ENCODE peak calls at places on chromosomes 4 and X, in five cellular contexts. S, H, C, Q and D are unnamed samples.

GRCh38 chrX:134481339-134481738 is 21.4 kb downstream of the HPRT1 start:
- DNase-seq in S (no peak), Q (no peak), H (no peak), C (no peak), D (no peak)

GRCh38 chr4:17701146-17701859 is 80.1 kb downstream of the FAM184B start:
- DNase-seq in C (no peak), H (no peak), S (no peak), Q (no peak), D (no peak)

GRCh38 chr4:182339246-182339645 is 96.0 kb downstream of the TENM3 start:
- DNase-seq in Q (no peak), S (peak; percentile 1), C (no peak), H (no peak), D (no peak)

GRCh38 chr4:145852256-145852839 is 86.3 kb downstream of the ZNF827 start:
- DNase-seq in S (no peak), Q (no peak), C (peak; percentile 35), H (no peak), D (no peak)

GRCh38 chrX:2283111-2283847 is 217.5 kb downstream of the DHRSX start:
- DNase-seq in H (no peak), C (no peak), S (no peak), Q (no peak), D (no peak)

GRCh38 chrX:97672138-97672537 is 788.4 kb downstream of the RPA4 start:
- DNase-seq in C (no peak), S (no peak), H (no peak), Q (no peak), D (no peak)

GRCh38 chrX:150476183-150476699 is 92.2 kb upstream of the MTM1 start:
- DNase-seq in S (no peak), Q (no peak), H (no peak), C (peak; percentile 48), D (no peak)

GRCh38 chr4:16717266-16717970 is 181.0 kb downstream of the LDB2 start:
- DNase-seq in C (peak; percentile 48), Q (no peak), H (no peak), S (no peak), D (no peak)

GRCh38 chr4:142984871-142985585 is 138.9 kb upstream of the INPP4B start:
- DNase-seq in Q (no peak), C (peak; percentile 52), S (peak; percentile 21), H (no peak), D (no peak)

GRCh38 chr4:78622253-78622979 is 70.8 kb downstream of the ANXA3 start:
- DNase-seq in H (no peak), Q (no peak), C (peak; percentile 63), S (no peak), D (no peak)

GRCh38 chr4:14856076-14856926 is 146.0 kb upstream of the CPEB2 start:
- DNase-seq in C (peak; percentile 100), Q (no peak), H (no peak), S (peak; percentile 99), D (peak; percentile 65)

GRCh38 chr4:157172011-157172410 is 48.5 kb upstream of the GRIA2 start:
- DNase-seq in C (peak; percentile 56), Q (no peak), H (no peak), S (peak; percentile 9), D (no peak)

GRCh38 chr4:162700815-162701361 is 465.8 kb downstream of the NAF1 start:
- DNase-seq in Q (no peak), C (no peak), H (no peak), S (no peak), D (no peak)

GRCh38 chrX:25105251-25105650 is 89.5 kb upstream of the ARX start:
- DNase-seq in S (no peak), Q (no peak), C (no peak), H (no peak), D (no peak)

GRCh38 chr4:18454349-18454748 is 432.8 kb upstream of the LCORL start:
- DNase-seq in H (no peak), C (no peak), Q (no peak), S (no peak), D (no peak)

GRCh38 chrX:11375614-11376119 is 82.5 kb downstream of the AMELX start:
- DNase-seq in S (no peak), H (no peak), C (no peak), Q (no peak), D (no peak)

GRCh38 chr4:12446237-12446636 is 1017.5 kb upstream of the HS3ST1 start:
- DNase-seq in S (no peak), H (no peak), C (no peak), Q (no peak), D (no peak)

GRCh38 chrX:43446752-43447151 is 209.3 kb upstream of the MAOA start:
- DNase-seq in S (no peak), C (no peak), Q (no peak), H (no peak), D (no peak)

GRCh38 chr4:52551487-52551886 is 107.6 kb downstream of the USP46 start:
- DNase-seq in Q (no peak), C (no peak), S (no peak), H (no peak), D (no peak)

GRCh38 chr4:37812713-37813112 is 13.8 kb upstream of the PGM2 start:
- DNase-seq in S (peak; percentile 63), H (no peak), Q (no peak), C (peak; percentile 91), D (no peak)

GRCh38 chr4:121156822-121157769 is 7.0 kb downstream of the TNIP3 start:
- DNase-seq in S (peak; percentile 12), C (peak; percentile 17), H (peak; percentile 8), Q (no peak), D (no peak)

GRCh38 chrX:119698835-119699234 is 5.9 kb upstream of the SEPTIN6 start:
- DNase-seq in C (peak; percentile 86), S (peak; percentile 31), H (no peak), Q (peak; percentile 61), D (no peak)

GRCh38 chrX:14712096-14712495 is 160.8 kb downstream of the FANCB start:
- DNase-seq in C (peak; percentile 28), Q (no peak), H (no peak), S (no peak), D (no peak)

GRCh38 chrX:108000751-108001150 is 18.6 kb upstream of the TEX13B start:
- DNase-seq in S (peak; percentile 79), H (no peak), Q (no peak), C (peak; percentile 11), D (no peak)

GRCh38 chrX:144732588-144732987 is 514.7 kb upstream of the SPANXN1 start:
- DNase-seq in C (no peak), S (no peak), Q (no peak), H (no peak), D (no peak)

GRCh38 chrX:34288782-34289181 is 156.7 kb upstream of the FAM47A start:
- DNase-seq in S (peak; percentile 28), Q (no peak), C (no peak), H (no peak), D (no peak)

GRCh38 chr4:121070696-121071639 is 1.4 kb downstream of the NDNF start:
- DNase-seq in H (no peak), C (peak; percentile 15), Q (peak; percentile 78), S (no peak), D (peak; percentile 16)

GRCh38 chr4:53128959-53129358 is 236.9 kb downstream of the SCFD2 start:
- DNase-seq in H (no peak), C (peak; percentile 34), S (no peak), Q (no peak), D (no peak)

GRCh38 chr4:37680089-37680488 is 6.1 kb downstream of the RELL1 start:
- DNase-seq in C (no peak), Q (no peak), S (no peak), H (no peak), D (no peak)

GRCh38 chrX:27251369-27251768 is 211.8 kb downstream of the PPP4R3C start:
- DNase-seq in H (no peak), Q (no peak), S (no peak), C (no peak), D (no peak)

GRCh38 chrX:130025256-130025655 is 42.8 kb downstream of the BCORL1 start:
- DNase-seq in H (no peak), Q (no peak), S (no peak), C (no peak), D (no peak)
- TF ChIP-seq CTCF in H (no peak), Q (no peak), S (no peak), C (peak; percentile 13), D (no peak)

GRCh38 chr4:124505211-124505610 is 207.3 kb downstream of the ANKRD50 start:
- DNase-seq in H (no peak), S (no peak), C (peak; percentile 23), Q (no peak), D (no peak)
- TF ChIP-seq CTCF in H (no peak), S (no peak), C (no peak), Q (no peak), D (no peak)

GRCh38 chr4:180456928-180457327 is 1786.3 kb upstream of the TENM3 start:
- DNase-seq in C (no peak), H (no peak), Q (no peak), S (no peak), D (no peak)
- TF ChIP-seq CTCF in C (no peak), H (no peak), Q (no peak), S (peak; percentile 13), D (no peak)

GRCh38 chr4:86247328-86247727 is 112.5 kb downstream of the MAPK10 start:
- DNase-seq in S (no peak), H (no peak), Q (no peak), C (no peak), D (no peak)

GRCh38 chr4:86250616-86251015 is 109.2 kb downstream of the MAPK10 start:
- DNase-seq in Q (no peak), S (no peak), H (no peak), C (no peak), D (no peak)

GRCh38 chr4:86247906-86248305 is 111.9 kb downstream of the MAPK10 start:
- DNase-seq in H (no peak), Q (no peak), S (no peak), C (no peak), D (no peak)

GRCh38 chr4:86250006-86250405 is 109.8 kb downstream of the MAPK10 start:
- DNase-seq in H (no peak), Q (no peak), S (no peak), C (no peak), D (no peak)

DNA sequence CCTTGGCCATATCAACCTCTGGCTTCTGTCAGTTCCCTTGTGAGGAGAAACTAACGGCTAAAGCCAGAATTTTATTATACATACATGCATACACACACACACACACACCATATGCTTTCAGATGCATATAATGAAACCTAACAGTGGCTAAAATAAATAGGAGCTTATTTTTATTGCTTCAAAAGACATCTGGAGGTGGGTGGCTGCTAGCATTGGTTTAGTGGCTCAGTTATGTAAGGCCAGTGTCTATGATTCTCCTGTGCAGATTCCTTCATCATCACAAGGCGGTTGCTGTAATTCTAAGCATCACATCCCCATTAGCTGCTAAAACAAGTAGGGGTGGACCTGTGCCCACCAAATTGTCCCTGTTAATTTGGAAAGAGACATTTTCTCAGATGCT is 110.8 kb downstream of the MAPK10 start:
- DNase-seq in H (no peak), Q (no peak), C (no peak), S (no peak), D (no peak)
- TF ChIP-seq CTCF in H (no peak), Q (no peak), C (no peak), S (no peak), D (no peak)